ENCODE peak calls at places on chromosomes 3 and 15, in four cellular contexts. One of them, this sample, is unnamed.

GRCh38 chr3:159771865-159772611 is 216.6 kb upstream of the IL12A start:
- DNase-seq in HCT116: no peak
- DNase-seq in K562: no peak
- DNase-seq in WTC11: no peak
- DNase-seq in this sample: no peak

GRCh38 chr15:71573599-71573998 is 236.8 kb upstream of the NR2E3 start:
- DNase-seq in WTC11: no peak
- DNase-seq in K562: no peak
- DNase-seq in HCT116: no peak
- DNase-seq in this sample: no peak

GRCh38 chr3:33218446-33219174 is at the start of gene SUSD5:
- DNase-seq in HCT116: no peak
- DNase-seq in K562: no peak
- DNase-seq in WTC11: peak
- DNase-seq in this sample: no peak

GRCh38 chr3:113498221-113499005 is 16.5 kb downstream of the SPICE1 start:
- DNase-seq in WTC11: no peak
- DNase-seq in HCT116: no peak
- DNase-seq in K562: no peak
- DNase-seq in this sample: no peak

GRCh38 chr15:68658641-68659358 is 80.0 kb downstream of the CORO2B start:
- DNase-seq in HCT116: no peak
- DNase-seq in K562: no peak
- DNase-seq in WTC11: no peak
- DNase-seq in this sample: no peak

GRCh38 chr15:43915820-43916660 is 89.2 kb downstream of the WDR76 start:
- DNase-seq in WTC11: no peak
- DNase-seq in HCT116: no peak
- DNase-seq in K562: no peak
- DNase-seq in this sample: no peak

GRCh38 chr3:194988495-194989165 is 282.3 kb downstream of the XXYLT1 start:
- DNase-seq in HCT116: no peak
- DNase-seq in K562: no peak
- DNase-seq in WTC11: no peak
- DNase-seq in this sample: no peak

GRCh38 chr3:41768363-41768762 is 193.5 kb downstream of the ULK4 start:
- DNase-seq in WTC11: no peak
- DNase-seq in HCT116: no peak
- DNase-seq in K562: no peak
- DNase-seq in this sample: no peak

GRCh38 chr15:65869954-65870871 is 922 bp downstream of the RAB11A start:
- DNase-seq in K562: peak
- DNase-seq in HCT116: no peak
- DNase-seq in WTC11: peak
- DNase-seq in this sample: no peak

GRCh38 chr3:10194328-10195071 is 29.8 kb downstream of the IRAK2 start:
- DNase-seq in WTC11: no peak
- DNase-seq in K562: peak
- DNase-seq in HCT116: no peak
- DNase-seq in this sample: peak

GRCh38 chr15:92629975-92630626 is 25.5 kb downstream of the FAM174B start:
- DNase-seq in WTC11: no peak
- DNase-seq in HCT116: no peak
- DNase-seq in K562: no peak
- DNase-seq in this sample: no peak

GRCh38 chr3:132723024-132723462 is 834 bp upstream of the NPHP3 start:
- DNase-seq in WTC11: no peak
- DNase-seq in K562: no peak
- DNase-seq in HCT116: no peak
- DNase-seq in this sample: no peak

GRCh38 chr3:116020495-116020894 is 397.2 kb downstream of the GAP43 start:
- DNase-seq in K562: no peak
- DNase-seq in WTC11: no peak
- DNase-seq in HCT116: no peak
- DNase-seq in this sample: peak

GRCh38 chr3:3778216-3778615 is 21.0 kb upstream of the LRRN1 start:
- DNase-seq in WTC11: no peak
- DNase-seq in K562: no peak
- DNase-seq in HCT116: no peak
- DNase-seq in this sample: no peak

GRCh38 chr3:150469031-150469930 is 61.2 kb downstream of the TSC22D2 start:
- DNase-seq in K562: peak
- DNase-seq in HCT116: peak
- DNase-seq in WTC11: no peak
- DNase-seq in this sample: no peak

GRCh38 chr3:88219138-88219792 is 69.5 kb downstream of the C3orf38 start:
- DNase-seq in WTC11: peak
- DNase-seq in HCT116: no peak
- DNase-seq in K562: peak
- DNase-seq in this sample: no peak
- TF ChIP-seq ATF3 in WTC11: no peak
- TF ChIP-seq ATF3 in HCT116: no peak
- TF ChIP-seq ATF3 in K562: no peak
- TF ChIP-seq ATF3 in this sample: no peak

DNA sequence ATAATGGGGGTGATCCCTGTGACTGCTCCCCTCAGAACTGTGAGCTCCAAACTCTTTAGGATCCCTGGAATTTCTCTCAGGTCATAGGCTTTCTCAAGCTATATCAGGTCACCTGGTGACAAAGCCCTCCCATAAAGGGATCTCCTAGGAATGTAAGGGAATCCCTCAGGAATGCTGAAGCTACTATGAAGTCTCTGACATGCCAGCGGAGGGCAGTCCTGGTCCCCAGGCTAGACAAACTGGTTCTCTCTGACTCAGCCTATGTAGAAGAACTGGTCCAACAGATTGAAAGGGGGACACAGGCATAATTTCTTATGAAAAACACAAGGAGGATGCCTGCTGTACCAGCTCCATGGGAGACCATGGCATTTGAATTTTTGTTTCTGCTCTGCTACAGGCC is 6.7 kb downstream of the LPCAT4 start:
- DNase-seq in HCT116: peak
- DNase-seq in K562: no peak
- DNase-seq in WTC11: peak
- DNase-seq in this sample: no peak
- TF ChIP-seq ATF3 in HCT116: no peak
- TF ChIP-seq ATF3 in K562: no peak
- TF ChIP-seq ATF3 in WTC11: no peak
- TF ChIP-seq ATF3 in this sample: no peak

GRCh38 chr15:82646250-82647044 is 716 bp downstream of the CPEB1 start:
- DNase-seq in WTC11: peak
- DNase-seq in HCT116: no peak
- DNase-seq in K562: peak
- DNase-seq in this sample: no peak
- TF ChIP-seq ATF3 in WTC11: peak
- TF ChIP-seq ATF3 in HCT116: no peak
- TF ChIP-seq ATF3 in K562: no peak
- TF ChIP-seq ATF3 in this sample: no peak

DNA sequence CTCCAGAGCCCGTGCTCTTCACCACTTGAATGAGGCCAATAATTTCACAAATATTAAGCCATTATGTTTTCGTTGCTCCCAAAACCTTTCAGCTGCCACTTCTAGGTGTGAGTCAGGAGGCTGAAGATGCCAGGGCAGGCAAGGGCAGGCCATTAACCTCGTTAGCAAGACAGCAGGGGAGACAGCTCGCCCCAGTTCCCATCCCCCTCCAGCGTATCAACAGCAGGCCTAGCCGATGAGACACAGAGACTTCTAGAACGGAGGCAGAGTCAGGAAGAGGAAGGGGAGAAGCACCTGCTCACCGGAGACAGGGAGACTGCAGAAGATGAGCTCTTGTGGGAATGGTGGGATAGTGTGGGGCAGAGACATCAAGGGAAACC is 28.0 kb upstream of the PLA2G4E start:
- DNase-seq in WTC11: no peak
- DNase-seq in HCT116: no peak
- DNase-seq in K562: no peak
- DNase-seq in this sample: no peak
- TF ChIP-seq ATF3 in WTC11: no peak
- TF ChIP-seq ATF3 in HCT116: no peak
- TF ChIP-seq ATF3 in K562: no peak
- TF ChIP-seq ATF3 in this sample: no peak

DNA sequence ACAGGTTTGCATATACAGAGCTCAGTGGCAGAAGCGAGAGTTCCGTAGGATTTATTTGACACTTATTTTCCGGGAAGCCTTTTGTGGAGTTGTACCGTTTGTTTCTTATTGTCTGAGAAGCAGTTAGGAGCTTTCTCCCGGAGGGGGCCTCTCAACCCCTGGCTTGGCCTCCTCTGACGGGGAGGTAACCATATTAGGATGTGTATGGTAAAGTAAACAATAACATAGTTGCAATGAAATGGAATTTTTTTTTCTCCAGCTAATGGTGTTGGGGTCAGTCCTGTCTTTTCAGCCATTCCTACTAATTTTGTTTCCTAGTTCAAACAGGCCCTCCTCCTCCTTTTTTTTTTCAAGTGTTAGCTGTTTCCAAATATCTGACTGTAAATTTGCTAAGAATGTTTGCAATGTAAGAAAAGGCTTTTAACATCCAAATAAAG is 338.5 kb downstream of the FOXP1 start:
- DNase-seq in HCT116: no peak
- DNase-seq in K562: no peak
- DNase-seq in WTC11: no peak
- DNase-seq in this sample: no peak
- TF ChIP-seq ATF3 in HCT116: no peak
- TF ChIP-seq ATF3 in K562: no peak
- TF ChIP-seq ATF3 in WTC11: no peak
- TF ChIP-seq ATF3 in this sample: no peak

GRCh38 chr15:29945943-29946591 is 123.8 kb upstream of the TJP1 start:
- DNase-seq in HCT116: no peak
- DNase-seq in WTC11: no peak
- DNase-seq in K562: no peak
- DNase-seq in this sample: no peak
- TF ChIP-seq ATF3 in HCT116: no peak
- TF ChIP-seq ATF3 in WTC11: no peak
- TF ChIP-seq ATF3 in K562: no peak
- TF ChIP-seq ATF3 in this sample: no peak

DNA sequence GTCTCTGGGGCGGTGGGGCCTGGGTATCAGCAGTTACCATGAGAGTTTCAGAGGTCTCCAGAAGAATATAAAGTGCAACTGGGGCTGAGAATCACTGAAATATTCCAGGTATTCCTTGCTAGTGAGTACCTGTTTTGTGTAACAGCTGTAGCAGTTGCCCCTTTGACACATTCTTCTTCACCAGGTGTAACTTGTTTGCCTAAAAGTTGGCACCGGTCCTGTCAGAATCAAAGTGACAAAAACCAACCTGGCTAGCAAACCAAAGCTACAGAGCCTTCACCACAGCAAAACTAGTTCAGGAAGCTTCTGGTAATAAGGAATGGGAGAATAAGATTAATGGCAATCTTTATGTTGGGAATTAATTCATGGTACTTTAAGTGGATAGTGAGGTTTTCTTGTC is 296.0 kb downstream of the NAALADL2 start:
- DNase-seq in WTC11: no peak
- DNase-seq in K562: no peak
- DNase-seq in HCT116: no peak
- DNase-seq in this sample: no peak
- TF ChIP-seq ATF3 in WTC11: no peak
- TF ChIP-seq ATF3 in K562: no peak
- TF ChIP-seq ATF3 in HCT116: no peak
- TF ChIP-seq ATF3 in this sample: no peak

DNA sequence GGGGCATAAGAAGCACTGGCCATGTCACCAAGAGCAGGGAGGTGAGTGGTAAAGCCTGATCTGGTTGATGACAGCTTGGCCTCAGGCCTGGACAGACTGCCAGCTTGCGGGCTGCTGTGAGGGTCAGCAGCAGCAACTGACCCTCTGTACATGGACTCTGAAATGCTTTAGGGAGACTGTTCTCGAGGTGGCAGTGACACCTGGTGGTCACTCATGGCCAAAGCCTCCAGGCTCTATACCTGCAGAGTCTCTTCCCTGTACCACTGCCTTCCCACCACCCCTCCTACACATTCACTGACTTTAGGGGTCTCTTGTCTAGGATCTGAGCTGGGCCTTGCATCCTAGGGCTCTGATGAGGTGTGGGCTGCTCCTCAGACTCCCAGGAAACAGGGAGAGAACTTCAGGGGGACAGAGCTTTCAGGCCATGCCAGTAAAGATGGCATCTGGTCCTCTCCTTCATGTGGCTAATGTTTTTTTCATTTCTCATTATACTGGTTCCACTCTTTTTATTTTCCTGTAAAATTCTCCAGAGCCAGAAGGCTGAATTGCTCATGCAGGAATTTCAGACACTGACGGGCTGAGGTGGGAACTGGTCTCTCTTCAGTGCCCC is 17.2 kb upstream of the TIMP4 start:
- DNase-seq in K562: peak
- DNase-seq in WTC11: peak
- DNase-seq in HCT116: peak
- DNase-seq in this sample: no peak
- TF ChIP-seq ATF3 in K562: no peak
- TF ChIP-seq ATF3 in WTC11: no peak
- TF ChIP-seq ATF3 in HCT116: no peak
- TF ChIP-seq ATF3 in this sample: no peak

This sample was measured in GM12878.